ENCODE peak calls at places on chromosomes 16 and 17, in nine cellular contexts. One of them, this sample, is unnamed.
A peak's percentile ranks its signal among the peaks of the same experiment; 100 is the strongest.

GRCh38 chr17:58032691-58033415 is 25.8 kb upstream of the SRSF1 start:
- DNase-seq in GM04504: no peak
- DNase-seq in type B pancreatic cell: no peak
- DNase-seq in OCI-M1: no peak
- DNase-seq in skeletal muscle cell: no peak
- DNase-seq in T-helper 1 cell: no peak
- DNase-seq in stimulated activated CD8-positive, alpha-beta memory T cell treated with anti-CD3 and anti-CD28 coated beads, Interleukin-12 subunit alpha, Interleukin-12 subunit beta, amount 100 ng/mL, for 1 hour: no peak
- DNase-seq in activated CD4-positive, alpha-beta T cell treated with anti-CD3 and anti-CD28 coated beads, Interleukin-2, amount 50 U/mL, for 48 hours: no peak
- DNase-seq in GM23338: peak; percentile 32
- DNase-seq in this sample: no peak

GRCh38 chr16:1975432-1976215 is 3.8 kb downstream of the TBL3 start:
- DNase-seq in GM04504: no peak
- DNase-seq in activated CD4-positive, alpha-beta T cell treated with anti-CD3 and anti-CD28 coated beads, Interleukin-2, amount 50 U/mL, for 48 hours: no peak
- DNase-seq in skeletal muscle cell: no peak
- DNase-seq in T-helper 1 cell: no peak
- DNase-seq in OCI-M1: no peak
- DNase-seq in GM23338: no peak
- DNase-seq in stimulated activated CD8-positive, alpha-beta memory T cell treated with anti-CD3 and anti-CD28 coated beads, Interleukin-12 subunit alpha, Interleukin-12 subunit beta, amount 100 ng/mL, for 1 hour: no peak
- DNase-seq in type B pancreatic cell: no peak
- DNase-seq in this sample: no peak

GRCh38 chr17:18258356-18259038 is at the start of gene FLII:
- DNase-seq in skeletal muscle cell: no peak
- DNase-seq in stimulated activated CD8-positive, alpha-beta memory T cell treated with anti-CD3 and anti-CD28 coated beads, Interleukin-12 subunit alpha, Interleukin-12 subunit beta, amount 100 ng/mL, for 1 hour: peak; percentile 19
- DNase-seq in activated CD4-positive, alpha-beta T cell treated with anti-CD3 and anti-CD28 coated beads, Interleukin-2, amount 50 U/mL, for 48 hours: peak; percentile 57
- DNase-seq in type B pancreatic cell: no peak
- DNase-seq in GM23338: peak; percentile 73
- DNase-seq in GM04504: peak; percentile 28
- DNase-seq in T-helper 1 cell: peak; percentile 59
- DNase-seq in OCI-M1: peak; percentile 69
- DNase-seq in this sample: no peak

GRCh38 chr17:74020522-74020921 is 183.0 kb upstream of the RPL38 start:
- DNase-seq in T-helper 1 cell: no peak
- DNase-seq in GM23338: no peak
- DNase-seq in skeletal muscle cell: no peak
- DNase-seq in type B pancreatic cell: no peak
- DNase-seq in activated CD4-positive, alpha-beta T cell treated with anti-CD3 and anti-CD28 coated beads, Interleukin-2, amount 50 U/mL, for 48 hours: no peak
- DNase-seq in stimulated activated CD8-positive, alpha-beta memory T cell treated with anti-CD3 and anti-CD28 coated beads, Interleukin-12 subunit alpha, Interleukin-12 subunit beta, amount 100 ng/mL, for 1 hour: no peak
- DNase-seq in GM04504: no peak
- DNase-seq in OCI-M1: no peak
- DNase-seq in this sample: no peak

GRCh38 chr17:80358861-80359260 is 56.1 kb upstream of the ENDOV start:
- DNase-seq in skeletal muscle cell: no peak
- DNase-seq in activated CD4-positive, alpha-beta T cell treated with anti-CD3 and anti-CD28 coated beads, Interleukin-2, amount 50 U/mL, for 48 hours: no peak
- DNase-seq in GM04504: no peak
- DNase-seq in stimulated activated CD8-positive, alpha-beta memory T cell treated with anti-CD3 and anti-CD28 coated beads, Interleukin-12 subunit alpha, Interleukin-12 subunit beta, amount 100 ng/mL, for 1 hour: no peak
- DNase-seq in T-helper 1 cell: no peak
- DNase-seq in OCI-M1: no peak
- DNase-seq in GM23338: no peak
- DNase-seq in type B pancreatic cell: no peak
- DNase-seq in this sample: no peak

GRCh38 chr16:85002099-85002541 is 9.2 kb downstream of the ZDHHC7 start:
- DNase-seq in activated CD4-positive, alpha-beta T cell treated with anti-CD3 and anti-CD28 coated beads, Interleukin-2, amount 50 U/mL, for 48 hours: no peak
- DNase-seq in type B pancreatic cell: no peak
- DNase-seq in T-helper 1 cell: no peak
- DNase-seq in GM23338: no peak
- DNase-seq in skeletal muscle cell: no peak
- DNase-seq in stimulated activated CD8-positive, alpha-beta memory T cell treated with anti-CD3 and anti-CD28 coated beads, Interleukin-12 subunit alpha, Interleukin-12 subunit beta, amount 100 ng/mL, for 1 hour: no peak
- DNase-seq in OCI-M1: no peak
- DNase-seq in GM04504: no peak
- DNase-seq in this sample: no peak

GRCh38 chr17:48542956-48543853 is 1.7 kb downstream of the HOXB2 start:
- DNase-seq in GM04504: no peak
- DNase-seq in type B pancreatic cell: no peak
- DNase-seq in skeletal muscle cell: no peak
- DNase-seq in T-helper 1 cell: peak; percentile 40
- DNase-seq in activated CD4-positive, alpha-beta T cell treated with anti-CD3 and anti-CD28 coated beads, Interleukin-2, amount 50 U/mL, for 48 hours: peak; percentile 50
- DNase-seq in OCI-M1: peak; percentile 70
- DNase-seq in stimulated activated CD8-positive, alpha-beta memory T cell treated with anti-CD3 and anti-CD28 coated beads, Interleukin-12 subunit alpha, Interleukin-12 subunit beta, amount 100 ng/mL, for 1 hour: no peak
- DNase-seq in GM23338: peak; percentile 72
- DNase-seq in this sample: no peak

GRCh38 chr16:4260360-4260759 is 12.5 kb downstream of the TFAP4 start:
- DNase-seq in activated CD4-positive, alpha-beta T cell treated with anti-CD3 and anti-CD28 coated beads, Interleukin-2, amount 50 U/mL, for 48 hours: no peak
- DNase-seq in GM04504: no peak
- DNase-seq in skeletal muscle cell: no peak
- DNase-seq in GM23338: no peak
- DNase-seq in T-helper 1 cell: no peak
- DNase-seq in type B pancreatic cell: no peak
- DNase-seq in stimulated activated CD8-positive, alpha-beta memory T cell treated with anti-CD3 and anti-CD28 coated beads, Interleukin-12 subunit alpha, Interleukin-12 subunit beta, amount 100 ng/mL, for 1 hour: no peak
- DNase-seq in OCI-M1: no peak
- DNase-seq in this sample: no peak

GRCh38 chr17:253091-253846 is 71.8 kb upstream of the DOC2B start:
- DNase-seq in GM23338: no peak
- DNase-seq in stimulated activated CD8-positive, alpha-beta memory T cell treated with anti-CD3 and anti-CD28 coated beads, Interleukin-12 subunit alpha, Interleukin-12 subunit beta, amount 100 ng/mL, for 1 hour: no peak
- DNase-seq in T-helper 1 cell: no peak
- DNase-seq in activated CD4-positive, alpha-beta T cell treated with anti-CD3 and anti-CD28 coated beads, Interleukin-2, amount 50 U/mL, for 48 hours: no peak
- DNase-seq in GM04504: no peak
- DNase-seq in skeletal muscle cell: no peak
- DNase-seq in OCI-M1: no peak
- DNase-seq in type B pancreatic cell: peak; percentile 57
- DNase-seq in this sample: no peak

GRCh38 chr16:57945740-57946138 is 25.2 kb downstream of the CNGB1 start:
- DNase-seq in T-helper 1 cell: no peak
- DNase-seq in GM04504: no peak
- DNase-seq in OCI-M1: no peak
- DNase-seq in skeletal muscle cell: no peak
- DNase-seq in activated CD4-positive, alpha-beta T cell treated with anti-CD3 and anti-CD28 coated beads, Interleukin-2, amount 50 U/mL, for 48 hours: no peak
- DNase-seq in GM23338: peak; percentile 49
- DNase-seq in type B pancreatic cell: no peak
- DNase-seq in stimulated activated CD8-positive, alpha-beta memory T cell treated with anti-CD3 and anti-CD28 coated beads, Interleukin-12 subunit alpha, Interleukin-12 subunit beta, amount 100 ng/mL, for 1 hour: no peak
- DNase-seq in this sample: no peak

GRCh38 chr16:72443809-72444208 is 271.9 kb upstream of the PMFBP1 start:
- DNase-seq in type B pancreatic cell: no peak
- DNase-seq in OCI-M1: no peak
- DNase-seq in GM23338: no peak
- DNase-seq in skeletal muscle cell: no peak
- DNase-seq in stimulated activated CD8-positive, alpha-beta memory T cell treated with anti-CD3 and anti-CD28 coated beads, Interleukin-12 subunit alpha, Interleukin-12 subunit beta, amount 100 ng/mL, for 1 hour: no peak
- DNase-seq in activated CD4-positive, alpha-beta T cell treated with anti-CD3 and anti-CD28 coated beads, Interleukin-2, amount 50 U/mL, for 48 hours: no peak
- DNase-seq in GM04504: no peak
- DNase-seq in T-helper 1 cell: no peak
- DNase-seq in this sample: no peak

GRCh38 chr16:50986453-50986852 is 164.6 kb downstream of the SALL1 start:
- DNase-seq in activated CD4-positive, alpha-beta T cell treated with anti-CD3 and anti-CD28 coated beads, Interleukin-2, amount 50 U/mL, for 48 hours: no peak
- DNase-seq in GM23338: no peak
- DNase-seq in type B pancreatic cell: no peak
- DNase-seq in T-helper 1 cell: no peak
- DNase-seq in OCI-M1: no peak
- DNase-seq in GM04504: no peak
- DNase-seq in skeletal muscle cell: no peak
- DNase-seq in stimulated activated CD8-positive, alpha-beta memory T cell treated with anti-CD3 and anti-CD28 coated beads, Interleukin-12 subunit alpha, Interleukin-12 subunit beta, amount 100 ng/mL, for 1 hour: no peak
- DNase-seq in this sample: no peak

GRCh38 chr17:45224671-45225050 is 3.0 kb downstream of the FMNL1 start:
- DNase-seq in skeletal muscle cell: no peak
- DNase-seq in T-helper 1 cell: no peak
- DNase-seq in type B pancreatic cell: no peak
- DNase-seq in OCI-M1: no peak
- DNase-seq in GM04504: no peak
- DNase-seq in activated CD4-positive, alpha-beta T cell treated with anti-CD3 and anti-CD28 coated beads, Interleukin-2, amount 50 U/mL, for 48 hours: peak; percentile 49
- DNase-seq in GM23338: no peak
- DNase-seq in stimulated activated CD8-positive, alpha-beta memory T cell treated with anti-CD3 and anti-CD28 coated beads, Interleukin-12 subunit alpha, Interleukin-12 subunit beta, amount 100 ng/mL, for 1 hour: no peak
- DNase-seq in this sample: no peak